ENCODE peak calls at places on chromosome 13, in five cellular contexts. W is stomach, Q is HepG2, K is H1, D is transverse colon. T is an unnamed sample.

GRCh38 chr13:79775830-79776229 is 294.9 kb downstream of the NDFIP2 start:
- DNase-seq in W (peak), Q (peak), K (no peak), D (peak), T (no peak)

GRCh38 chr13:41029629-41030028 is 10.5 kb upstream of the ELF1 start:
- DNase-seq in W (no peak), Q (no peak), K (no peak), D (no peak), T (no peak)

GRCh38 chr13:97403893-97404683 is 29.9 kb upstream of the RAP2A start:
- DNase-seq in W (no peak), Q (no peak), K (no peak), D (no peak), T (no peak)

GRCh38 chr13:29579094-29579493 is 16.4 kb downstream of the SLC7A1 start:
- DNase-seq in W (no peak), Q (no peak), K (no peak), D (no peak), T (no peak)

GRCh38 chr13:111844222-111844671 is 222.7 kb upstream of the SOX1 start:
- DNase-seq in W (no peak), Q (no peak), K (peak), D (no peak), T (no peak)

GRCh38 chr13:97256343-97256783 is 34.2 kb downstream of the MBNL2 start:
- DNase-seq in W (no peak), Q (peak), K (no peak), D (no peak), T (no peak)

GRCh38 chr13:73001971-73002370 is 56.8 kb upstream of the KLF5 start:
- DNase-seq in W (no peak), Q (no peak), K (no peak), D (no peak), T (no peak)

GRCh38 chr13:104648291-104648690 is 1582.1 kb upstream of the SLC10A2 start:
- DNase-seq in W (no peak), Q (no peak), K (no peak), D (no peak), T (no peak)

GRCh38 chr13:106398289-106398688 is 137.2 kb downstream of the EFNB2 start:
- DNase-seq in W (no peak), Q (no peak), K (no peak), D (no peak), T (no peak)

GRCh38 chr13:36801035-36801434 is 18.0 kb upstream of the RFXAP start:
- DNase-seq in W (no peak), Q (no peak), K (no peak), D (no peak), T (no peak)

GRCh38 chr13:29934531-29935308 is 84.3 kb upstream of the UBL3 start:
- DNase-seq in W (no peak), Q (no peak), K (no peak), D (no peak), T (no peak)

GRCh38 chr13:37546087-37546486 is 52.5 kb downstream of the POSTN start:
- DNase-seq in W (no peak), Q (no peak), K (no peak), D (no peak), T (no peak)

GRCh38 chr13:90623318-90624011 is 724.0 kb upstream of the MIR17HG start:
- DNase-seq in W (no peak), Q (no peak), K (no peak), D (no peak), T (no peak)

GRCh38 chr13:108365255-108365654 is 95.7 kb downstream of the TNFSF13B start:
- DNase-seq in W (no peak), Q (no peak), K (no peak), D (no peak), T (no peak)

GRCh38 chr13:19791953-19792537 is 9.3 kb upstream of the PSPC1 start:
- DNase-seq in W (no peak), Q (no peak), K (no peak), D (no peak), T (peak)

GRCh38 chr13:27005556-27005955 is 166.1 kb downstream of the USP12 start:
- DNase-seq in W (no peak), Q (no peak), K (no peak), D (no peak), T (peak)

GRCh38 chr13:66365101-66365500 is 865.0 kb downstream of the PCDH9 start:
- DNase-seq in W (no peak), Q (no peak), K (no peak), D (no peak), T (no peak)

GRCh38 chr13:88189724-88190123 is 518.6 kb downstream of the SLITRK5 start:
- DNase-seq in W (no peak), Q (no peak), K (no peak), D (no peak), T (no peak)

GRCh38 chr13:40776681-40777165 is 5.7 kb upstream of the MRPS31 start:
- DNase-seq in W (no peak), Q (no peak), K (no peak), D (peak), T (no peak)

GRCh38 chr13:110869805-110870706 is 44.8 kb downstream of the ANKRD10 start:
- DNase-seq in W (peak), Q (peak), K (peak), D (peak), T (peak)

GRCh38 chr13:35965226-35965927 is 165.8 kb downstream of the DCLK1 start:
- DNase-seq in W (no peak), Q (no peak), K (no peak), D (no peak), T (no peak)

GRCh38 chr13:79237981-79238380 is 168.1 kb downstream of the RBM26 start:
- DNase-seq in W (no peak), Q (no peak), K (no peak), D (no peak), T (no peak)

GRCh38 chr13:39913928-39914327 is 258.5 kb downstream of the COG6 start:
- DNase-seq in W (no peak), Q (no peak), K (no peak), D (no peak), T (peak)

GRCh38 chr13:49538404-49538803 is 42.7 kb downstream of the PHF11 start:
- DNase-seq in W (no peak), Q (no peak), K (no peak), D (no peak), T (no peak)

GRCh38 chr13:73303858-73304257 is 245.1 kb downstream of the KLF5 start:
- DNase-seq in W (no peak), Q (no peak), K (no peak), D (no peak), T (no peak)

GRCh38 chr13:27406178-27406939 is 18.1 kb upstream of the GTF3A start:
- DNase-seq in W (no peak), Q (peak), K (no peak), D (no peak), T (no peak)

GRCh38 chr13:51067376-51068125 is 43.5 kb downstream of the C13orf42 start:
- DNase-seq in W (no peak), Q (no peak), K (no peak), D (no peak), T (no peak)

GRCh38 chr13:44191504-44192171 is 182.0 kb upstream of the SERP2 start:
- DNase-seq in W (peak), Q (peak), K (no peak), D (peak), T (no peak)
- TF ChIP-seq POLR2AphosphoS5 in W (peak), Q (no peak), K (no peak), D (peak), T (peak)

GRCh38 chr13:48303331-48304131 is at the start of gene RB1:
- DNase-seq in W (peak), Q (peak), K (peak), D (peak), T (peak)
- TF ChIP-seq EP300 in W (no peak), Q (no peak), K (no peak), D (peak), T (no peak)

DNA sequence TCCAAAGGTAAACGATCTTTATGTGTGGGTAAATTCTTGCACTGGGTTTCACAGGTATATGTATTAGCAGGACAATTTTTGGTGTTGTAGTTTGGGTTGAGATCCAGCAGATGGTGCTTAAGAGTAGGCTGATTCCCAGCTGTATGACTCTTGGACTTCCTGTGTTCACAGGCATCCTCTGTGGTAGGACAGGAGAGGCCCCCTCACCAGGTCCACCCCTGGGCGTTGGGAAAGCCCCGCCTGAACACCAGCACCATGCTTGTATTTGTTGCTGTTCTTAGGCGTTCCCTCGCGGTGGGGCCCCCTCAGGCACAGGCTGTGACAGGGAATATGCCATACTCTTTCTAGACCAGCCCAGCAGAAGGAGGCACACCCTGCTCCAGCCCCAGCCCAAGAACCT is 49.5 kb upstream of the PCDH17 start:
- DNase-seq in W (no peak), Q (peak), K (peak), D (no peak), T (peak)
- TF ChIP-seq CTCF in W (no peak), Q (no peak), K (peak), D (no peak), T (no peak)

GRCh38 chr13:109835321-109835720 is 48.9 kb upstream of the IRS2 start:
- DNase-seq in W (no peak), Q (no peak), K (no peak), D (no peak), T (no peak)
- TF ChIP-seq POLR2AphosphoS5 in W (no peak), Q (no peak), K (no peak), D (no peak), T (no peak)

DNA sequence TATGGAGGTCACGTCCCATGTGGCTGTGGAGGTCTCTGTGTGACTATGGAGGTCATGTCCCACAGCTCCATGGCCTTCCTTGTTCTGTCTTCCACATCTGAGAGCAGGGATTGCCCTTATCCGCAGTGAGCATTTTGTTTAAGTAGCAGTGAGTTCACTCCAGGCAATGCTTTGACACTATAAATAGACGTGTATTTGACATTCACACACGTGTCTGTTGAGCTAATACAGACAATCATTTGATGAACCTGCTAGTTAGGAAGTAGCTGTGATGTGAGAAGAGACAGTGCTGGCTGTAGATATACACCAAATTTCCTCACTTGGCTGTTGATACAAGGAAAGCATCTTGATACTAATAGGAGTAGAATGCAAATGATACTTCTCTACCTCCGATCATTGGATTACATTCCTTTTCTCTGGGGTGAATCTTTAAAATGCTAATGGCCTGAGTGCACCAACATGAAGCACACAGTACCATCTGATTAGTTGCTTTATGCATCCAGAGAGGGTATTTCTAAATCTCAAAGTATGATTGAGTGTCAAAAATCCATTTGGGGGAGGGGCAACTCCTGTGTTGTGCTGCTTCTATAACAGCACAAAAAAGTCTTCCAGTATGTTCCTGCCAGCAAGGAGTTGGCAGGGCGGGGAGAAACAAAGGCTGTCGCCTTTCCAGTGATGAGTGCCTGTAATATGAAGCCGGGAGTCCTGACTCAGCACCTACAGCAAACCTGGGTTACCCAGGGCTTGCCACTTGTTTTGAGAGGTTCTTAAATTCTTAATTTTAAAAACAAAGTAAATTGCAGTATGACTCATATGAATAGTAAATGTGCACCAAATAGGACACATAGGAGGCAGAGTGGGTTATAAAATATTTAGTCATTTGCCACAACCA is 7.0 kb downstream of the CUL4A start:
- DNase-seq in W (peak), Q (peak), K (no peak), D (peak), T (no peak)
- TF ChIP-seq EP300 in W (no peak), Q (no peak), K (no peak), D (no peak), T (no peak)